ENCODE peak calls at places on chromosomes 12 and 14, in four cellular contexts. One of them, this sample, is unnamed.

GRCh38 chr14:73740921-73741326 is 26.7 kb upstream of the PNMA1 start:
- DNase-seq in HFF-Myc: no peak
- DNase-seq in CD8-positive, alpha-beta T cell: no peak
- DNase-seq in stimulated activated naive B cell treated with anti-CD40 and anti-IgM and Interleukin-4, amounts not matched to agents 10 μg/mL and 1 μg/mL and 100 μg/mL, for 72 hours: no peak
- DNase-seq in this sample: no peak

GRCh38 chr14:63383776-63384367 is 65.1 kb upstream of the GPHB5 start:
- DNase-seq in HFF-Myc: no peak
- DNase-seq in CD8-positive, alpha-beta T cell: no peak
- DNase-seq in stimulated activated naive B cell treated with anti-CD40 and anti-IgM and Interleukin-4, amounts not matched to agents 10 μg/mL and 1 μg/mL and 100 μg/mL, for 72 hours: no peak
- DNase-seq in this sample: no peak

GRCh38 chr12:131830335-131831020 is 2.3 kb downstream of the MMP17 start:
- DNase-seq in HFF-Myc: no peak
- DNase-seq in CD8-positive, alpha-beta T cell: no peak
- DNase-seq in stimulated activated naive B cell treated with anti-CD40 and anti-IgM and Interleukin-4, amounts not matched to agents 10 μg/mL and 1 μg/mL and 100 μg/mL, for 72 hours: peak; percentile 57
- DNase-seq in this sample: peak; percentile 84

GRCh38 chr12:121289962-121290361 is 6.5 kb downstream of the CAMKK2 start:
- DNase-seq in HFF-Myc: no peak
- DNase-seq in CD8-positive, alpha-beta T cell: no peak
- DNase-seq in stimulated activated naive B cell treated with anti-CD40 and anti-IgM and Interleukin-4, amounts not matched to agents 10 μg/mL and 1 μg/mL and 100 μg/mL, for 72 hours: no peak
- DNase-seq in this sample: no peak

GRCh38 chr14:68404652-68405183 is 388.1 kb downstream of the ZFP36L1 start:
- DNase-seq in HFF-Myc: no peak
- DNase-seq in CD8-positive, alpha-beta T cell: no peak
- DNase-seq in stimulated activated naive B cell treated with anti-CD40 and anti-IgM and Interleukin-4, amounts not matched to agents 10 μg/mL and 1 μg/mL and 100 μg/mL, for 72 hours: no peak
- DNase-seq in this sample: no peak

GRCh38 chr14:102524026-102524450 is 14.5 kb upstream of the ANKRD9 start:
- DNase-seq in HFF-Myc: no peak
- DNase-seq in CD8-positive, alpha-beta T cell: no peak
- DNase-seq in stimulated activated naive B cell treated with anti-CD40 and anti-IgM and Interleukin-4, amounts not matched to agents 10 μg/mL and 1 μg/mL and 100 μg/mL, for 72 hours: no peak
- DNase-seq in this sample: no peak

GRCh38 chr14:53391631-53392030 is 238.5 kb upstream of the DDHD1 start:
- DNase-seq in HFF-Myc: no peak
- DNase-seq in CD8-positive, alpha-beta T cell: no peak
- DNase-seq in stimulated activated naive B cell treated with anti-CD40 and anti-IgM and Interleukin-4, amounts not matched to agents 10 μg/mL and 1 μg/mL and 100 μg/mL, for 72 hours: no peak
- DNase-seq in this sample: no peak

GRCh38 chr12:12441891-12442461 is 85.1 kb downstream of the BORCS5 start:
- DNase-seq in HFF-Myc: no peak
- DNase-seq in CD8-positive, alpha-beta T cell: peak; percentile 31
- DNase-seq in stimulated activated naive B cell treated with anti-CD40 and anti-IgM and Interleukin-4, amounts not matched to agents 10 μg/mL and 1 μg/mL and 100 μg/mL, for 72 hours: no peak
- DNase-seq in this sample: no peak

GRCh38 chr12:111664510-111664909 is 21.2 kb downstream of the BRAP start:
- DNase-seq in HFF-Myc: no peak
- DNase-seq in CD8-positive, alpha-beta T cell: no peak
- DNase-seq in stimulated activated naive B cell treated with anti-CD40 and anti-IgM and Interleukin-4, amounts not matched to agents 10 μg/mL and 1 μg/mL and 100 μg/mL, for 72 hours: no peak
- DNase-seq in this sample: no peak

GRCh38 chr12:25825494-25825893 is 133.0 kb upstream of the RASSF8 start:
- DNase-seq in HFF-Myc: no peak
- DNase-seq in CD8-positive, alpha-beta T cell: no peak
- DNase-seq in stimulated activated naive B cell treated with anti-CD40 and anti-IgM and Interleukin-4, amounts not matched to agents 10 μg/mL and 1 μg/mL and 100 μg/mL, for 72 hours: no peak
- DNase-seq in this sample: no peak

GRCh38 chr12:92519284-92519683 is 183.5 kb upstream of the PLEKHG7 start:
- DNase-seq in HFF-Myc: no peak
- DNase-seq in CD8-positive, alpha-beta T cell: no peak
- DNase-seq in stimulated activated naive B cell treated with anti-CD40 and anti-IgM and Interleukin-4, amounts not matched to agents 10 μg/mL and 1 μg/mL and 100 μg/mL, for 72 hours: no peak
- DNase-seq in this sample: peak; percentile 38

GRCh38 chr14:34190746-34191145 is 239.9 kb upstream of the EGLN3 start:
- DNase-seq in HFF-Myc: no peak
- DNase-seq in CD8-positive, alpha-beta T cell: no peak
- DNase-seq in stimulated activated naive B cell treated with anti-CD40 and anti-IgM and Interleukin-4, amounts not matched to agents 10 μg/mL and 1 μg/mL and 100 μg/mL, for 72 hours: no peak
- DNase-seq in this sample: no peak

GRCh38 chr12:52018448-52019122 is 11.8 kb downstream of the TAMALIN start:
- DNase-seq in HFF-Myc: no peak
- DNase-seq in CD8-positive, alpha-beta T cell: no peak
- DNase-seq in stimulated activated naive B cell treated with anti-CD40 and anti-IgM and Interleukin-4, amounts not matched to agents 10 μg/mL and 1 μg/mL and 100 μg/mL, for 72 hours: no peak
- DNase-seq in this sample: no peak

GRCh38 chr14:23181946-23182345 is 1.5 kb downstream of the SLC7A8 start:
- DNase-seq in HFF-Myc: no peak
- DNase-seq in CD8-positive, alpha-beta T cell: no peak
- DNase-seq in stimulated activated naive B cell treated with anti-CD40 and anti-IgM and Interleukin-4, amounts not matched to agents 10 μg/mL and 1 μg/mL and 100 μg/mL, for 72 hours: no peak
- DNase-seq in this sample: no peak

GRCh38 chr12:130955238-130955816 is 1.6 kb downstream of the ADGRD1 start:
- DNase-seq in HFF-Myc: no peak
- DNase-seq in CD8-positive, alpha-beta T cell: no peak
- DNase-seq in stimulated activated naive B cell treated with anti-CD40 and anti-IgM and Interleukin-4, amounts not matched to agents 10 μg/mL and 1 μg/mL and 100 μg/mL, for 72 hours: no peak
- DNase-seq in this sample: no peak

GRCh38 chr12:115383668-115384067 is 699.7 kb upstream of the TBX3 start:
- DNase-seq in HFF-Myc: no peak
- DNase-seq in CD8-positive, alpha-beta T cell: no peak
- DNase-seq in stimulated activated naive B cell treated with anti-CD40 and anti-IgM and Interleukin-4, amounts not matched to agents 10 μg/mL and 1 μg/mL and 100 μg/mL, for 72 hours: no peak
- DNase-seq in this sample: no peak

GRCh38 chr14:71113376-71113775 is 206.1 kb downstream of the PCNX1 start:
- DNase-seq in HFF-Myc: no peak
- DNase-seq in CD8-positive, alpha-beta T cell: no peak
- DNase-seq in stimulated activated naive B cell treated with anti-CD40 and anti-IgM and Interleukin-4, amounts not matched to agents 10 μg/mL and 1 μg/mL and 100 μg/mL, for 72 hours: no peak
- DNase-seq in this sample: no peak

GRCh38 chr14:33670235-33670634 is 280.6 kb downstream of the EGLN3 start:
- DNase-seq in HFF-Myc: no peak
- DNase-seq in CD8-positive, alpha-beta T cell: no peak
- DNase-seq in stimulated activated naive B cell treated with anti-CD40 and anti-IgM and Interleukin-4, amounts not matched to agents 10 μg/mL and 1 μg/mL and 100 μg/mL, for 72 hours: no peak
- DNase-seq in this sample: no peak

GRCh38 chr14:105855246-105855892 is 329.0 kb downstream of the TMEM121 start:
- DNase-seq in HFF-Myc: no peak
- DNase-seq in CD8-positive, alpha-beta T cell: no peak
- DNase-seq in stimulated activated naive B cell treated with anti-CD40 and anti-IgM and Interleukin-4, amounts not matched to agents 10 μg/mL and 1 μg/mL and 100 μg/mL, for 72 hours: no peak
- DNase-seq in this sample: no peak

GRCh38 chr12:122117979-122118378 is 39.4 kb downstream of the MLXIP start:
- DNase-seq in HFF-Myc: no peak
- DNase-seq in CD8-positive, alpha-beta T cell: no peak
- DNase-seq in stimulated activated naive B cell treated with anti-CD40 and anti-IgM and Interleukin-4, amounts not matched to agents 10 μg/mL and 1 μg/mL and 100 μg/mL, for 72 hours: no peak
- DNase-seq in this sample: peak; percentile 50

GRCh38 chr14:56138987-56139386 is 20.8 kb downstream of the PELI2 start:
- DNase-seq in HFF-Myc: no peak
- DNase-seq in CD8-positive, alpha-beta T cell: no peak
- DNase-seq in stimulated activated naive B cell treated with anti-CD40 and anti-IgM and Interleukin-4, amounts not matched to agents 10 μg/mL and 1 μg/mL and 100 μg/mL, for 72 hours: no peak
- DNase-seq in this sample: no peak

GRCh38 chr14:25909361-25909760 is 688.5 kb downstream of the NOVA1 start:
- DNase-seq in HFF-Myc: no peak
- DNase-seq in CD8-positive, alpha-beta T cell: no peak
- DNase-seq in stimulated activated naive B cell treated with anti-CD40 and anti-IgM and Interleukin-4, amounts not matched to agents 10 μg/mL and 1 μg/mL and 100 μg/mL, for 72 hours: no peak
- DNase-seq in this sample: no peak